ENCODE peak calls at places on chromosomes 16 and 17, in seven cellular contexts. One of them, this sample, is unnamed.

GRCh38 chr17:62140836-62141235 is 75.8 kb upstream of the MED13 start:
- DNase-seq in prostate gland: no peak
- DNase-seq in mucosa of descending colon: peak; percentile 65
- DNase-seq in ovary: no peak
- DNase-seq in fibroblast of lung: no peak
- DNase-seq in GM23248: no peak
- DNase-seq in heart left ventricle: no peak
- DNase-seq in this sample: peak; percentile 76

GRCh38 chr17:41651625-41652460 is 27.5 kb upstream of the KRT17 start:
- DNase-seq in GM23248: no peak
- DNase-seq in prostate gland: peak; percentile 92
- DNase-seq in fibroblast of lung: no peak
- DNase-seq in ovary: peak; percentile 57
- DNase-seq in heart left ventricle: no peak
- DNase-seq in mucosa of descending colon: peak; percentile 93
- DNase-seq in this sample: peak; percentile 71

GRCh38 chr17:16342979-16343378 is 10.3 kb downstream of the CENPV start:
- DNase-seq in ovary: no peak
- DNase-seq in mucosa of descending colon: no peak
- DNase-seq in heart left ventricle: no peak
- DNase-seq in GM23248: peak; percentile 70
- DNase-seq in prostate gland: no peak
- DNase-seq in fibroblast of lung: peak; percentile 75
- DNase-seq in this sample: no peak

GRCh38 chr17:12342609-12343248 is 322.1 kb downstream of the MAP2K4 start:
- DNase-seq in ovary: peak; percentile 37
- DNase-seq in heart left ventricle: no peak
- DNase-seq in fibroblast of lung: no peak
- DNase-seq in mucosa of descending colon: no peak
- DNase-seq in GM23248: peak; percentile 8
- DNase-seq in prostate gland: no peak
- DNase-seq in this sample: no peak

GRCh38 chr17:79837888-79838540 is 1.2 kb downstream of the CBX4 start:
- DNase-seq in fibroblast of lung: no peak
- DNase-seq in prostate gland: no peak
- DNase-seq in heart left ventricle: no peak
- DNase-seq in GM23248: no peak
- DNase-seq in ovary: peak; percentile 57
- DNase-seq in mucosa of descending colon: peak; percentile 74
- DNase-seq in this sample: peak; percentile 31

GRCh38 chr16:56337858-56338325 is 87.5 kb downstream of the AMFR start:
- DNase-seq in fibroblast of lung: no peak
- DNase-seq in mucosa of descending colon: peak; percentile 22
- DNase-seq in ovary: no peak
- DNase-seq in prostate gland: no peak
- DNase-seq in GM23248: no peak
- DNase-seq in heart left ventricle: no peak
- DNase-seq in this sample: no peak

GRCh38 chr17:75430159-75430748 is 24.8 kb upstream of the GRB2 start:
- DNase-seq in prostate gland: no peak
- DNase-seq in heart left ventricle: no peak
- DNase-seq in fibroblast of lung: peak; percentile 93
- DNase-seq in GM23248: no peak
- DNase-seq in ovary: no peak
- DNase-seq in mucosa of descending colon: no peak
- DNase-seq in this sample: no peak

GRCh38 chr17:32226881-32227280 is 38.8 kb upstream of the RHBDL3 start:
- DNase-seq in heart left ventricle: no peak
- DNase-seq in mucosa of descending colon: no peak
- DNase-seq in prostate gland: no peak
- DNase-seq in fibroblast of lung: no peak
- DNase-seq in ovary: peak; percentile 57
- DNase-seq in GM23248: no peak
- DNase-seq in this sample: no peak

GRCh38 chr17:58315281-58315711 is 13.3 kb downstream of the TSPOAP1 start:
- DNase-seq in heart left ventricle: no peak
- DNase-seq in fibroblast of lung: no peak
- DNase-seq in prostate gland: no peak
- DNase-seq in ovary: no peak
- DNase-seq in GM23248: no peak
- DNase-seq in mucosa of descending colon: no peak
- DNase-seq in this sample: no peak

GRCh38 chr17:75490953-75491649 is 24.2 kb downstream of the CASKIN2 start:
- DNase-seq in prostate gland: no peak
- DNase-seq in fibroblast of lung: no peak
- DNase-seq in heart left ventricle: no peak
- DNase-seq in mucosa of descending colon: peak; percentile 45
- DNase-seq in ovary: no peak
- DNase-seq in GM23248: no peak
- DNase-seq in this sample: no peak

GRCh38 chr17:45917081-45917480 is 22.7 kb downstream of the MAPT start:
- DNase-seq in heart left ventricle: no peak
- DNase-seq in GM23248: no peak
- DNase-seq in ovary: no peak
- DNase-seq in fibroblast of lung: no peak
- DNase-seq in mucosa of descending colon: no peak
- DNase-seq in prostate gland: no peak
- DNase-seq in this sample: no peak

GRCh38 chr17:80466188-80466705 is 10.2 kb downstream of the NPTX1 start:
- DNase-seq in prostate gland: no peak
- DNase-seq in GM23248: no peak
- DNase-seq in mucosa of descending colon: no peak
- DNase-seq in heart left ventricle: no peak
- DNase-seq in fibroblast of lung: no peak
- DNase-seq in ovary: no peak
- DNase-seq in this sample: no peak

GRCh38 chr17:61057257-61057656 is 342.4 kb upstream of the TBX2 start:
- DNase-seq in mucosa of descending colon: no peak
- DNase-seq in GM23248: no peak
- DNase-seq in ovary: no peak
- DNase-seq in fibroblast of lung: no peak
- DNase-seq in heart left ventricle: no peak
- DNase-seq in prostate gland: no peak
- DNase-seq in this sample: no peak

DNA sequence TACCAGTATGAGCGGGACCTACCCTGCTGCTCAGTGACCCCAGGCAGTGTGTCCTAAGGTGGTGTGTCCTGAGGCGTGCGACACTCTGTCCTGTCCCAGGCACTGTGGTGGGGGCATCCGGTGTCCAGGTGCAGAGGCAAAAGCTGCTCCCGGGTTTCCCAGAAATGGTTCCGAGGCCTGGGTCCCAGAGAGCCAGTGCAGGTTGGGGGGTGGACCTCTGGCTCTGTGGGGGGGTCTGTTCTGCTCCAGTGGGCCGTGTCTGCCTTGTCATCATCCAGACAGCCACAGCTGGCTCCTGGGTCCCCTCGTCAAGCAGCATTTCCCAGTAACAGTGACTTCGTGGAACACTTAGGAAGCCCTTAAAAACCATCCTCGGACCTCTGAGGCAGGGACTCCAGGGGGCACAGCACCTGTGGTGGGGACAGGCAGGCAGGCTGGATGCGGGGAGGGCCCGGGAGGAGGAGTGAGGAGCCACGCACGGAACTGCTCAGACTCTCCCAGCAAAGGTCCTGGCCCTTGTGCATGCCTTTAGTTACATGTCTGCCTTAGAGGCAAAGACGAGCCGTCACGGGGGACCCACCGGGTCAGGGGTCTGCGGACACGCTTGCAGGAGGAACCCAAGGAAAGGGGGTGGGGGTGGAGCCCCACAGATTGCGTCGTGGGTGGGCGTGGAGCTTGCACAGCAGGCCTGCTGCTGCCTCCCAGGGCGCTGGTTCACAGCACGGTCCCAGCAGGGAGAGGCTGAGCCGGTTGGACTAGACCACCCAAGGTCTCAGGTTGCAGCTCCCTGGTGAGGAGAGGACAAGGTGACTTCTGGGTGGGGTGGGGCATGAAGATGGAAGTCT is 5.6 kb downstream of the SLC16A3 start:
- DNase-seq in mucosa of descending colon: peak; percentile 65
- DNase-seq in GM23248: no peak
- DNase-seq in fibroblast of lung: no peak
- DNase-seq in ovary: no peak
- DNase-seq in prostate gland: no peak
- DNase-seq in heart left ventricle: no peak
- DNase-seq in this sample: no peak
- H3K36me3 ChIP-seq in mucosa of descending colon: no peaks in the 10 kb centered on the region
- H3K36me3 ChIP-seq in GM23248: peaks cover 5% of the 10 kb centered on the region
- H3K36me3 ChIP-seq in fibroblast of lung: peaks cover 30% of the 10 kb centered on the region
- H3K36me3 ChIP-seq in ovary: no peaks in the 10 kb centered on the region
- H3K36me3 ChIP-seq in prostate gland: no peaks in the 10 kb centered on the region
- H3K36me3 ChIP-seq in heart left ventricle: peaks cover 21% of the 10 kb centered on the region
- H3K36me3 ChIP-seq in this sample: peaks cover 2% of the 10 kb centered on the region

GRCh38 chr16:89693289-89693731 is 6.8 kb downstream of the CDK10 start:
- DNase-seq in ovary: no peak
- DNase-seq in GM23248: no peak
- DNase-seq in fibroblast of lung: no peak
- DNase-seq in prostate gland: no peak
- DNase-seq in heart left ventricle: no peak
- DNase-seq in mucosa of descending colon: peak; percentile 47
- DNase-seq in this sample: no peak

GRCh38 chr16:89690392-89690901 is 4.0 kb downstream of the CDK10 start:
- DNase-seq in heart left ventricle: no peak
- DNase-seq in GM23248: no peak
- DNase-seq in ovary: no peak
- DNase-seq in fibroblast of lung: no peak
- DNase-seq in prostate gland: no peak
- DNase-seq in mucosa of descending colon: peak; percentile 31
- DNase-seq in this sample: no peak

GRCh38 chr16:89691986-89692569 is 5.6 kb downstream of the CDK10 start:
- DNase-seq in heart left ventricle: no peak
- DNase-seq in mucosa of descending colon: peak; percentile 40
- DNase-seq in fibroblast of lung: no peak
- DNase-seq in ovary: no peak
- DNase-seq in prostate gland: no peak
- DNase-seq in GM23248: no peak
- DNase-seq in this sample: no peak

GRCh38 chr16:89689142-89689541 is 2.7 kb downstream of the CDK10 start:
- DNase-seq in fibroblast of lung: no peak
- DNase-seq in GM23248: no peak
- DNase-seq in heart left ventricle: no peak
- DNase-seq in prostate gland: no peak
- DNase-seq in mucosa of descending colon: peak; percentile 32
- DNase-seq in ovary: no peak
- DNase-seq in this sample: no peak

DNA sequence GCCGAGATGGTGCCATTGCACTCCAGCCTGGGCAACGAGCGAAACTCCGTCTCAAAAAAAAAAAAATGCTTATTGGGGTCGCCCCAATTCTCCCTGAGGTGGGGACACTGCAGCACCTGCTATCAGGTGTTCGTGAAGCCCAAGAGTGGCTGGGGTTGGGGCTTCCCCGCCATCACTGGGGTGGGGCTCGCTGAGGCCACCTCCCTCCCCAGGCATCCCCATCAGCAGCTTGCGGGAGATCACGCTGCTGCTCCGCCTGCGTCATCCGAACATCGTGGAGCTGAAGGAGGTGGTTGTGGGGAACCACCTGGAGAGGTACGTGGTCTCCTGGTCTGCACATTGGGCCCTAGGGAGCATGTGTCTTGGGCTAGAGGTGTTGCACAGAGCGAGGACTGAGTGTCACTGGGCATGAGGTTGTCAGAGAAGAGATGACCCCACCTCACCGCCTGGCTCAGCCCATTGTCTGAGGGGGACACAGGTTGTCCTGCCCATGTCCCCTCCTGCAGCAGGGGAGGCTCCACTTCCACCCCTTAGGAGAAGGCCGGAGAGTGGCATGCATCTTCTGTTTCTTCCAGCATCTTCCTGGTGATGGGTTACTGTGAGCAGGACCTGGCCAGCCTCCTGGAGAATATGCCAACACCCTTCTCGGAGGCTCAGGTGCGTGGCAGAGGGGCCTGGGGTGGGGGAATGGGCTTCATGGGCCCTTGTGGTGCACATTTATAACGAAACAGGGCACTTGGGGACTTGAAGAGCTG is 4.9 kb downstream of the CDK10 start:
- DNase-seq in mucosa of descending colon: peak; percentile 29
- DNase-seq in prostate gland: no peak
- DNase-seq in ovary: no peak
- DNase-seq in fibroblast of lung: no peak
- DNase-seq in GM23248: no peak
- DNase-seq in heart left ventricle: no peak
- DNase-seq in this sample: no peak
- H3K36me3 ChIP-seq in mucosa of descending colon: no peaks in the 10 kb centered on the region
- H3K36me3 ChIP-seq in prostate gland: no peaks in the 10 kb centered on the region
- H3K36me3 ChIP-seq in ovary: no peaks in the 10 kb centered on the region
- H3K36me3 ChIP-seq in fibroblast of lung: peaks cover 47% of the 10 kb centered on the region
- H3K36me3 ChIP-seq in GM23248: peaks cover 6% of the 10 kb centered on the region
- H3K36me3 ChIP-seq in heart left ventricle: peaks cover 47% of the 10 kb centered on the region
- H3K36me3 ChIP-seq in this sample: peaks cover 9% of the 10 kb centered on the region

DNA sequence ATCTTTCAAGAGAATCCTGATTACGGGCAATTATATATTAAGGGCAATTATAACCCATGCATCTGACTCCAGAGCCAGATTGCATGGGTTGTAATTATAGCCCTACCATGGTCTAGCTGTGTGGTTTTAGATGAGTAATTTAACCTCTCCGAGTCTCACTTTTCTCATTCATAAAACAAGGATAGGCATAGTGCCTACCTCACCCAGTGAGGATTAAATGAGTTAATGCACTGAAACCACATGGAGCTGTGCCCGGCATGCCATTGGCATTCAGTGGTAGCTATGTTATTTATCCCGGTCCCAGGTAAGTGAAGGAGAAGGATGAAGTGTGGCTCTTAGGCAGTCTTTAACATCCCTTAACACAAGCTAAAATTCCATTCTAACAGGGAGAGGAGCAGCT is 6.3 kb downstream of the SNX20 start:
- DNase-seq in prostate gland: no peak
- DNase-seq in heart left ventricle: no peak
- DNase-seq in GM23248: no peak
- DNase-seq in fibroblast of lung: no peak
- DNase-seq in ovary: no peak
- DNase-seq in mucosa of descending colon: no peak
- DNase-seq in this sample: no peak
- H3K36me3 ChIP-seq in prostate gland: no peaks in the 10 kb centered on the region
- H3K36me3 ChIP-seq in heart left ventricle: no peaks in the 10 kb centered on the region
- H3K36me3 ChIP-seq in GM23248: no peaks in the 10 kb centered on the region
- H3K36me3 ChIP-seq in fibroblast of lung: no peaks in the 10 kb centered on the region
- H3K36me3 ChIP-seq in ovary: no peaks in the 10 kb centered on the region
- H3K36me3 ChIP-seq in mucosa of descending colon: no peaks in the 10 kb centered on the region
- H3K36me3 ChIP-seq in this sample: no peaks in the 10 kb centered on the region

GRCh38 chr16:53320992-53321391 is 113.3 kb upstream of the RBL2 start:
- DNase-seq in prostate gland: no peak
- DNase-seq in ovary: no peak
- DNase-seq in GM23248: no peak
- DNase-seq in heart left ventricle: no peak
- DNase-seq in fibroblast of lung: no peak
- DNase-seq in mucosa of descending colon: no peak
- DNase-seq in this sample: no peak
- H3K36me3 ChIP-seq in prostate gland: peaks cover 6% of the 10 kb centered on the region
- H3K36me3 ChIP-seq in ovary: no peaks in the 10 kb centered on the region
- H3K36me3 ChIP-seq in GM23248: peaks cover 72% of the 10 kb centered on the region
- H3K36me3 ChIP-seq in heart left ventricle: peaks cover 100% of the 10 kb centered on the region
- H3K36me3 ChIP-seq in fibroblast of lung: peaks cover 8% of the 10 kb centered on the region
- H3K36me3 ChIP-seq in mucosa of descending colon: peaks cover 5% of the 10 kb centered on the region
- H3K36me3 ChIP-seq in this sample: peaks cover 12% of the 10 kb centered on the region

This sample was measured in body of pancreas.